ENCODE peak calls at places on chromosomes 2 and 18, in ten cellular contexts. I is ELF-1; P is lower lobe of right lung; V is HepG2; L is HCEC 1CT; R is NT2/D1; Y is activated naive CD8-positive, alpha-beta T cell treated with anti-CD3 and anti-CD28 coated beads, Interleukin-2, amount 10 ng/mL, durations not matched to agents 7 days and 5 days; D is GM04503; E is stimulated activated CD4-positive, alpha-beta T cell treated with anti-CD3 and anti-CD28 coated beads, Interleukin-1b, Interleukin-23, amount 100 ng/mL, for 1 hour; T is MCF 10A. O is an unnamed sample.

GRCh38 chr2:221503965-221504364 is 68.1 kb downstream of the EPHA4 start:
- DNase-seq in I (no peak), P (no peak), V (no peak), L (no peak), R (no peak), Y (no peak), D (no peak), E (no peak), T (no peak), O (no peak)

GRCh38 chr2:241659150-241659739 is 21.8 kb downstream of the ATG4B start:
- DNase-seq in I (peak), P (no peak), V (peak), L (peak), R (no peak), Y (no peak), D (peak), E (no peak), T (peak), O (peak)

GRCh38 chr2:202774104-202774503 is 97.5 kb downstream of the ICA1L start:
- DNase-seq in I (no peak), P (no peak), V (no peak), L (no peak), R (no peak), Y (no peak), D (no peak), E (no peak), T (no peak), O (no peak)

GRCh38 chr2:38747819-38748218 is 3.3 kb downstream of the SRSF7 start:
- DNase-seq in I (no peak), P (no peak), V (no peak), L (no peak), R (no peak), Y (no peak), D (no peak), E (no peak), T (no peak), O (no peak)

GRCh38 chr2:14816069-14816738 is 183.7 kb downstream of the LRATD1 start:
- DNase-seq in I (no peak), P (no peak), V (no peak), L (no peak), R (no peak), Y (no peak), D (no peak), E (no peak), T (no peak), O (no peak)

GRCh38 chr2:11658623-11659475 is 11.1 kb downstream of the NTSR2 start:
- DNase-seq in I (no peak), P (no peak), V (no peak), L (no peak), R (no peak), Y (no peak), D (no peak), E (no peak), T (no peak), O (no peak)

GRCh38 chr18:48853588-48853987 is 97.2 kb downstream of the SMAD7 start:
- DNase-seq in I (no peak), P (no peak), V (no peak), L (no peak), R (no peak), Y (no peak), D (no peak), E (no peak), T (no peak), O (no peak)

GRCh38 chr2:201298462-201298861 is 38.1 kb downstream of the CASP8 start:
- DNase-seq in I (no peak), P (no peak), V (no peak), L (peak), R (no peak), Y (no peak), D (no peak), E (no peak), T (peak), O (no peak)

GRCh38 chr2:102418421-102418961 is 4.5 kb upstream of the IL18RAP start:
- DNase-seq in I (no peak), P (no peak), V (no peak), L (no peak), R (no peak), Y (no peak), D (no peak), E (no peak), T (no peak), O (no peak)

GRCh38 chr2:237968048-237968862 is 1.4 kb downstream of the UBE2F start:
- DNase-seq in I (peak), P (no peak), V (peak), L (no peak), R (no peak), Y (peak), D (peak), E (no peak), T (peak), O (no peak)

GRCh38 chr2:9909106-9909505 is 42.4 kb upstream of the GRHL1 start:
- DNase-seq in I (no peak), P (no peak), V (no peak), L (no peak), R (no peak), Y (no peak), D (no peak), E (no peak), T (no peak), O (no peak)

GRCh38 chr2:144948205-144948855 is 428.4 kb upstream of the ZEB2 start:
- DNase-seq in I (no peak), P (no peak), V (no peak), L (no peak), R (no peak), Y (no peak), D (no peak), E (no peak), T (no peak), O (no peak)

GRCh38 chr2:160064916-160065315 is 2.5 kb upstream of the PLA2R1 start:
- DNase-seq in I (no peak), P (no peak), V (no peak), L (no peak), R (no peak), Y (no peak), D (no peak), E (no peak), T (no peak), O (no peak)

GRCh38 chr2:110095994-110096633 is 19.5 kb downstream of the MALL start:
- DNase-seq in I (no peak), P (peak), V (no peak), L (no peak), R (no peak), Y (no peak), D (no peak), E (no peak), T (no peak), O (peak)

O was measured in kidney.